ENCODE peak calls at places on chromosomes 7 and 10, in ten cellular contexts. V is WTC11; B is lung; E is lower leg skin; W is fibroblast of the aortic adventitia; Q is choroid plexus epithelial cell; U is LNCaP clone FGC; F is HCT116; S is GM12865; O is CD8-positive, alpha-beta T cell. H is an unnamed sample.

GRCh38 chr7:27134392-27134791 is 3.8 kb upstream of the HOXA4 start:
- DNase-seq in F (no peak), S (peak), E (no peak), Q (no peak), U (no peak), W (peak), V (no peak), O (no peak), B (no peak), H (no peak)

GRCh38 chr10:91596821-91597396 is 36.0 kb downstream of the PPP1R3C start:
- DNase-seq in V (no peak), F (no peak), S (no peak), Q (peak), B (no peak), E (no peak), U (no peak), O (no peak), W (peak), H (no peak)

GRCh38 chr7:1593091-1593866 is 23.4 kb upstream of the PSMG3 start:
- DNase-seq in E (no peak), S (peak), U (no peak), B (no peak), W (no peak), O (no peak), F (no peak), V (no peak), Q (peak), H (no peak)

GRCh38 chr10:114073787-114074186 is 30.1 kb downstream of the ADRB1 start:
- DNase-seq in S (peak), Q (no peak), U (no peak), W (no peak), E (no peak), V (no peak), F (no peak), B (no peak), O (peak), H (no peak)

GRCh38 chr10:5976689-5977470 is 463 bp downstream of the IL15RA start:
- DNase-seq in W (peak), S (peak), O (peak), B (peak), U (no peak), Q (peak), F (peak), V (peak), E (peak), H (no peak)

GRCh38 chr10:95864906-95865813 is 42.6 kb upstream of the CC2D2B start:
- DNase-seq in W (peak), O (peak), B (peak), Q (peak), E (peak), V (peak), F (peak), S (peak), U (peak), H (peak)

GRCh38 chr7:35874881-35875280 is 74.0 kb downstream of the SEPTIN7 start:
- DNase-seq in F (no peak), B (no peak), V (no peak), E (no peak), Q (peak), O (no peak), W (peak), S (no peak), U (peak), H (no peak)

GRCh38 chr7:102303669-102304422 is 17.2 kb downstream of the SH2B2 start:
- DNase-seq in U (no peak), V (no peak), O (no peak), E (no peak), Q (no peak), S (peak), W (no peak), B (no peak), F (no peak), H (no peak)

GRCh38 chr10:128556575-128556974 is 430.4 kb upstream of the MKI67 start:
- DNase-seq in B (no peak), V (no peak), F (no peak), O (no peak), Q (no peak), E (no peak), S (no peak), W (no peak), U (no peak), H (no peak)

GRCh38 chr10:5551531-5552375 is 27.0 kb downstream of the CALML3 start:
- DNase-seq in W (no peak), Q (peak), F (no peak), B (no peak), U (no peak), O (peak), S (peak), V (peak), E (no peak), H (no peak)

GRCh38 chr7:52273685-52274610 is 761.5 kb upstream of the POM121L12 start:
- DNase-seq in F (no peak), V (peak), O (no peak), Q (no peak), S (no peak), U (no peak), E (no peak), B (peak), W (no peak), H (no peak)

GRCh38 chr7:43456200-43456599 is 126.7 kb upstream of the STK17A start:
- DNase-seq in Q (no peak), V (peak), O (no peak), S (no peak), F (no peak), U (no peak), W (no peak), E (no peak), B (no peak), H (peak)

GRCh38 chr7:43450894-43451293 is 132.0 kb upstream of the STK17A start:
- DNase-seq in U (no peak), E (no peak), W (no peak), Q (no peak), O (no peak), S (no peak), B (no peak), F (no peak), V (no peak), H (no peak)

GRCh38 chr7:43458330-43458729 is 124.6 kb upstream of the STK17A start:
- DNase-seq in Q (no peak), E (no peak), S (no peak), U (no peak), O (no peak), F (no peak), W (no peak), V (no peak), B (no peak), H (no peak)

GRCh38 chr7:43458746-43459337 is 124.1 kb upstream of the STK17A start:
- DNase-seq in S (no peak), W (no peak), V (no peak), O (no peak), B (no peak), E (no peak), Q (no peak), F (no peak), U (no peak), H (no peak)

DNA sequence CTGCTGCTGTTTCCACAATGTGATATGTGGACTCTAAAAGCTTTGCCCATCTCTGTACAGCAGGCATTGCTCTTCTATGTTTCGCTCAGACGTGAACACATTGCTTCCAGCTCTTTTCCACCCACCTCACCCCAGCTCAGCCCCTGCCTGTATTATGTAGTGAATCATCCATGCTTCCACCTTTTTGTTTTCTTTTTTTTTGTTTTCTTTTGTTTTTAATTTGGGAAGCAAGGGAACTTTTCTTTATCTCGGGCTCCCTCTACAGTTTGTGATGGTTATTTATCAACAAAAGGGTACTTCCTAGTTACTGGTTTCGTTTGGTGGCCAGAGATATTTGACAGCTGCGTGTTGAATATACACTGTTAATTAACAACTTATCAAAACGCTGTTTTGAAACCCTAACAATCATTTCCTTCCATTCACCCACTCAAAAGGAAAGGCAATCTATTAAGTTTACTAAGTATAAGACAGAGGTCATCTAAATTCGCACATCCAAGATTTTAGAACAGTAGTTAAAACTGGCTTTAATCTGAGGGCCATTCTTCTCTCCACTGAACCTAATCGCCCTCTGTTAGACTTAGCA is 127.9 kb upstream of the STK17A start:
- DNase-seq in U (no peak), B (no peak), W (peak), E (no peak), S (peak), F (peak), V (no peak), Q (peak), O (no peak), H (peak)
- TF ChIP-seq CTCF in U (peak), B (no peak), W (peak), E (no peak), S (peak), F (peak), V (peak), Q (peak), O (peak), H (peak)

GRCh38 chr7:48033922-48034321 is 1.4 kb upstream of the C7orf57 start:
- DNase-seq in Q (no peak), O (no peak), F (no peak), V (no peak), U (no peak), S (no peak), W (no peak), B (no peak), E (no peak), H (no peak)

GRCh38 chr7:48038815-48039496 is 3.6 kb downstream of the C7orf57 start:
- DNase-seq in S (no peak), B (no peak), Q (no peak), U (no peak), E (no peak), O (no peak), V (no peak), W (no peak), F (no peak), H (no peak)

GRCh38 chr7:48035967-48036478 is 680 bp downstream of the C7orf57 start:
- DNase-seq in U (no peak), E (no peak), W (peak), S (no peak), B (no peak), V (peak), F (no peak), O (no peak), Q (peak), H (peak)

GRCh38 chr7:48031111-48031510 is 2.2 kb upstream of the SUN3 start:
- DNase-seq in S (no peak), F (no peak), U (no peak), E (no peak), V (no peak), B (no peak), Q (no peak), O (no peak), W (no peak), H (no peak)

DNA sequence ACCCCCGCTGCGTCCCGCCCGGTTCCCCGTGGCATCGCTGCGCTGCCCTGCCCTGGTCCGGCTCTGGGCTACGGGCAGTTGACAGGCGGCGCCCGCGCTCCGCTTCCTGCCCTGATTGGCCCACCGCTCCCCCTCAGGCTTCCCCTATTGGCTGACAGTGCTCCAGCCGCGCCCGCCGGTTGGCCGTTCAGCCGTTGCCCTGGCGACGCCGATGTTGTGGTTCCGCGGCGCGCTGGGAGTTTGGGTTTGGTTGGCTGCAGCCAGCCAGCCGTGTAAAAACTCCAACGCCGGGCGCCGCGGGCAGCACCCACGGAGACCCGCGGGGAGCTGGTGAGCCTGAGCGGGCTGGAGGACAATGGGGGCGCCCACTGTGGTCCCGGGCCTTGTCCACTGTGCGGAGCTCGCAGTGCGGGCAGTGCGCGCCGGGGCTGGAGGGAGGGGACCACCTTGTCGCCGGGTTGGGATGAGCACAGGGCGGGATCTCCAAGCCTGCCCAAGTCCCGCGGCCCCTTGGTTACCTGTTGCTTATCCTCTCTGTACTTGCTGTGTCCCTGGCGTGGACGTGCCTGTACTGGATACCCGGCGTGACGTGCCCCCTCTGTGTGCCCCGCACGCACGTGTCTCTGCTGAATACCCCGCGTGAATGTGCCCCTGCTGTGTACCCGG is at the start of gene C7orf57:
- DNase-seq in S (peak), V (peak), W (peak), Q (peak), B (peak), U (no peak), E (peak), F (peak), O (peak), H (peak)
- TF ChIP-seq CTCF in S (no peak), V (no peak), W (no peak), Q (no peak), B (no peak), U (no peak), E (no peak), F (no peak), O (no peak), H (no peak)

GRCh38 chr7:147485660-147486210 is 1104.8 kb upstream of the C7orf33 start:
- DNase-seq in E (no peak), V (no peak), U (peak), S (no peak), B (no peak), F (no peak), Q (no peak), W (no peak), O (no peak), H (no peak)
- TF ChIP-seq CTCF in E (no peak), V (no peak), U (no peak), S (no peak), B (no peak), F (no peak), Q (no peak), W (no peak), O (no peak), H (no peak)

GRCh38 chr7:140656548-140657515 is 15.9 kb upstream of the ADCK2 start:
- DNase-seq in W (peak), U (no peak), B (peak), O (peak), F (no peak), S (peak), E (peak), Q (peak), V (no peak), H (peak)

GRCh38 chr7:140655511-140656408 is 15.1 kb upstream of the DENND2A start:
- DNase-seq in O (no peak), B (no peak), E (no peak), S (no peak), Q (no peak), W (no peak), V (no peak), U (no peak), F (no peak), H (no peak)

GRCh38 chr7:140659727-140660396 is 12.9 kb upstream of the ADCK2 start:
- DNase-seq in U (no peak), F (no peak), O (no peak), V (no peak), B (no peak), S (peak), E (no peak), Q (no peak), W (peak), H (no peak)

GRCh38 chr7:140661124-140661523 is 11.6 kb upstream of the ADCK2 start:
- DNase-seq in U (no peak), E (no peak), S (no peak), W (no peak), F (no peak), Q (peak), O (no peak), V (no peak), B (no peak), H (no peak)
- TF ChIP-seq CTCF in U (peak), E (no peak), S (no peak), W (no peak), F (peak), Q (peak), O (no peak), V (no peak), B (no peak), H (no peak)

GRCh38 chr7:28411876-28412662 is at the start of gene CREB5:
- DNase-seq in O (no peak), Q (peak), U (no peak), E (no peak), V (no peak), B (no peak), W (no peak), F (no peak), S (peak), H (no peak)
- TF ChIP-seq CTCF in O (no peak), Q (peak), U (peak), E (no peak), V (no peak), B (no peak), W (peak), F (no peak), S (peak), H (peak)

GRCh38 chr7:32910195-32910594 is 18.6 kb upstream of the KBTBD2 start:
- DNase-seq in F (no peak), W (no peak), S (no peak), Q (no peak), U (no peak), E (no peak), O (no peak), B (no peak), V (no peak), H (no peak)

GRCh38 chr7:32916006-32916405 is 24.4 kb upstream of the KBTBD2 start:
- DNase-seq in B (no peak), V (no peak), W (no peak), U (no peak), F (no peak), S (no peak), Q (no peak), E (no peak), O (no peak), H (no peak)

GRCh38 chr7:32915041-32915536 is 23.5 kb upstream of the KBTBD2 start:
- DNase-seq in F (no peak), Q (no peak), W (no peak), B (no peak), S (no peak), V (no peak), E (no peak), O (no peak), U (no peak), H (no peak)

GRCh38 chr7:32914186-32914585 is 22.6 kb upstream of the KBTBD2 start:
- DNase-seq in F (no peak), E (no peak), V (no peak), U (no peak), S (no peak), O (no peak), B (no peak), Q (no peak), W (no peak), H (no peak)
- TF ChIP-seq CTCF in F (peak), E (no peak), V (no peak), U (no peak), S (no peak), O (no peak), B (no peak), Q (peak), W (peak), H (no peak)

GRCh38 chr10:60044221-60044620 is 137.9 kb upstream of the CCDC6 start:
- DNase-seq in F (no peak), B (no peak), W (peak), E (no peak), U (no peak), O (no peak), Q (peak), V (no peak), S (no peak), H (no peak)

GRCh38 chr10:60042959-60043358 is 136.6 kb upstream of the CCDC6 start:
- DNase-seq in S (no peak), W (no peak), Q (no peak), U (no peak), E (no peak), O (no peak), F (no peak), B (no peak), V (no peak), H (no peak)

GRCh38 chr10:60042262-60042661 is 135.9 kb upstream of the CCDC6 start:
- DNase-seq in E (no peak), S (no peak), U (peak), B (no peak), V (no peak), Q (no peak), F (no peak), O (no peak), W (no peak), H (no peak)

GRCh38 chr10:60043561-60043960 is 137.2 kb upstream of the CCDC6 start:
- DNase-seq in F (no peak), S (no peak), O (no peak), V (no peak), U (no peak), W (no peak), Q (no peak), B (no peak), E (no peak), H (no peak)

GRCh38 chr10:60048146-60048545 is 141.8 kb upstream of the CCDC6 start:
- DNase-seq in B (no peak), Q (peak), U (no peak), F (peak), W (peak), O (no peak), E (no peak), V (peak), S (no peak), H (peak)
- TF ChIP-seq CTCF in B (peak), Q (peak), U (peak), F (peak), W (peak), O (no peak), E (no peak), V (no peak), S (no peak), H (peak)

DNA sequence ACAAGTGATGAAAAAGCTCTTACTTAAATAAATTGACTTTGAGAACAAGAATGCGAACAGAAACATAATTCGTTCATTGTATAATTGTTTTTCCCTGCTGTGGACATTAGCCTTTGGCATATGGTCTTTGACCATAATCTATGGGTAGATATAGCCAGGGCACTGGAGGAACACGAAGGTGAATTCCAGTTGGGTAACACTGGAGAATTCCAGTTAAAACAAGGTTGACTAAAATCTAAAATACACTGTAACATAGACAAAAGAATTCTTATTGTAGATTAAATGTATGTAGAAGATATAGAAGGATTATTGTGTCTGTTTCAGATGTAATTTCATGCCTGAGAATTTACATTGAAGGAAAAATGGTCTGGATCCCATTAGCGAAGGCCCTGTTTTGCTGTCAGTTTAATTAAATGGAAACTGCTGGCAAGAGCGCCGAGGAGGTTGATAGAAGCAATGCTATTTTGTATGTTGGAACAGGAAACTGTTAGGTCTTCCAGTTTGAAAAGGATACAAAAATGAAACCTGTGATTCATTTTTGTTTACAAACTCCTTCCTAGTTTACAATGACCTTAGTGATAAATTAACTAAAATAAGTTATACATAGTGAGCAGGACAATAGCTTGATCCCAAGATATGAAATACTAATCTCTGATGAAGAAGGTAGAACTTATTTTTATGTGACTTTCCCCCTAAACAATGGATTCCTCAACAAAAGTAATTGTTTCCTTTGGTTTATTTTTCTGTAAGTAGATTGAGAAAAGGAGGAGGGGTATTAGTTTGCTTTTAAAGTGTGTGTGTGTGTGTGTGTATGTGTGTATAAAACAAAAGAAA is 68.9 kb downstream of the ARID5B start:
- DNase-seq in U (no peak), S (no peak), E (no peak), Q (peak), B (no peak), W (peak), F (no peak), O (no peak), V (no peak), H (no peak)
- TF ChIP-seq CTCF in U (no peak), S (no peak), E (no peak), Q (no peak), B (no peak), W (no peak), F (no peak), O (no peak), V (no peak), H (no peak)

DNA sequence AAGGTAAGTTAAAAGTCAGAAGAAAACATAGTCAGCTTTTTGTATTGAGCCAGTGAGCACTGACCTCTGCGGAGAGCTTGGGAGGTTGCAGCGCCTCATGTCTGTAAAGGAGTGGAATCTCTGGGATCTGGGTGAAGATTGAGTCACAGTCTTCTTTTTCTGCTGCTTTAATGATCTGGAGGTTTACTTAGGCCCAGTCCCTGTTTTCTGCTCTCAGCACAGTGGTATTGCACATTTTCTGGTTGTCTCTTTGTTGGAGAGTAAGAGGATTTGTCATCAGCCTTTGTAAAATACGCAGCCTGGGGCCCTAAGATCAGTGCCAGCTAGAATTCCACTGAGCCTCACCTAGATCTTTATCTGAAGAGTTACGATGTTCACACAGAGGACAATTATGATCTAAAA is 58.3 kb upstream of the GJD4 start:
- DNase-seq in V (no peak), F (no peak), U (peak), O (no peak), S (no peak), B (no peak), E (no peak), Q (peak), W (peak), H (no peak)
- TF ChIP-seq CTCF in V (no peak), F (no peak), U (peak), O (no peak), S (no peak), B (no peak), E (no peak), Q (peak), W (no peak), H (peak)

GRCh38 chr10:112880633-112881530 is 69.2 kb upstream of the TCF7L2 start:
- DNase-seq in E (no peak), Q (no peak), W (no peak), U (no peak), S (no peak), V (no peak), F (no peak), B (no peak), O (no peak), H (no peak)
- TF ChIP-seq CTCF in E (no peak), Q (no peak), W (no peak), U (no peak), S (no peak), V (no peak), F (no peak), B (no peak), O (no peak), H (no peak)

H was measured in Caco-2.